ENCODE peak calls at places on chromosomes 16 and 17, in nine cellular contexts. B is effector CD4-positive, alpha-beta T cell; Q is MCF 10A; R is activated gamma-delta T cell treated with anti-CD3 and anti-CD28 coated beads, Interleukin-2, amount 50 U/mL, for 16 hours; P is natural killer cell; I is activated effector memory CD4-positive, alpha-beta T cell treated with Interleukin-2 at 50 U/mL for 16 hours; H is posterior cingulate gyrus; W is right lobe of liver; F is HCEC 1CT. U is an unnamed sample.

GRCh38 chr16:68826652-68827051 is 16.7 kb upstream of the TANGO6 start:
- DNase-seq in B (no peak), Q (no peak), R (no peak), P (no peak), I (no peak), H (no peak), W (no peak), F (no peak), U (no peak)

GRCh38 chr16:397135-397661 is at the start of gene NME4:
- DNase-seq in B (no peak), Q (no peak), R (no peak), P (no peak), I (no peak), H (no peak), W (no peak), F (peak; percentile 23), U (no peak)

GRCh38 chr16:25148568-25149215 is 37.1 kb downstream of the LCMT1 start:
- DNase-seq in B (no peak), Q (no peak), R (no peak), P (no peak), I (no peak), H (no peak), W (no peak), F (no peak), U (no peak)

GRCh38 chr17:72465191-72466024 is 344.6 kb downstream of the SOX9 start:
- DNase-seq in B (no peak), Q (peak; percentile 97), R (no peak), P (no peak), I (no peak), H (no peak), W (no peak), F (peak; percentile 91), U (no peak)

GRCh38 chr17:1715803-1716075 is 5.6 kb upstream of the TLCD2 start:
- DNase-seq in B (no peak), Q (no peak), R (no peak), P (no peak), I (no peak), H (no peak), W (no peak), F (no peak), U (no peak)

GRCh38 chr17:17754719-17755686 is 73.7 kb downstream of the RAI1 start:
- DNase-seq in B (no peak), Q (no peak), R (no peak), P (no peak), I (no peak), H (no peak), W (no peak), F (no peak), U (no peak)

GRCh38 chr17:57284984-57285646 is 28.8 kb downstream of the MSI2 start:
- DNase-seq in B (no peak), Q (no peak), R (no peak), P (peak; percentile 22), I (peak; percentile 5), H (no peak), W (no peak), F (no peak), U (no peak)

GRCh38 chr16:88965411-88965810 is 11.6 kb downstream of the CBFA2T3 start:
- DNase-seq in B (no peak), Q (no peak), R (no peak), P (no peak), I (no peak), H (peak; percentile 51), W (no peak), F (no peak), U (no peak)

GRCh38 chr16:11586856-11587642 is at the start of gene LITAF:
- DNase-seq in B (peak; percentile 44), Q (peak; percentile 66), R (peak; percentile 42), P (peak; percentile 62), I (peak; percentile 47), H (no peak), W (peak; percentile 79), F (peak; percentile 36), U (peak; percentile 52)

GRCh38 chr16:69064789-69065313 is 40.6 kb upstream of the HAS3 start:
- DNase-seq in B (no peak), Q (no peak), R (no peak), P (no peak), I (no peak), H (no peak), W (no peak), F (no peak), U (no peak)

GRCh38 chr17:38557836-38558750 is 47.7 kb downstream of the SRCIN1 start:
- DNase-seq in B (peak; percentile 84), Q (peak; percentile 97), R (peak; percentile 81), P (peak; percentile 85), I (peak; percentile 82), H (peak; percentile 97), W (peak; percentile 96), F (peak; percentile 91), U (peak; percentile 91)

GRCh38 chr17:37494971-37495370 is 5.3 kb downstream of the DUSP14 start:
- DNase-seq in B (no peak), Q (no peak), R (no peak), P (no peak), I (no peak), H (no peak), W (no peak), F (no peak), U (no peak)

GRCh38 chr16:12509121-12509520 is 294.6 kb downstream of the CPPED1 start:
- DNase-seq in B (no peak), Q (no peak), R (no peak), P (no peak), I (no peak), H (peak; percentile 19), W (no peak), F (no peak), U (no peak)

GRCh38 chr16:22098538-22099255 is 6.4 kb downstream of the VWA3A start:
- DNase-seq in B (no peak), Q (peak; percentile 61), R (no peak), P (no peak), I (no peak), H (no peak), W (no peak), F (peak; percentile 56), U (no peak)

U was measured in substantia nigra.